ENCODE peak calls at places on chromosomes 3 and 15, in eight cellular contexts. J, B, Q, H, M, O, K and Z are unnamed samples.

GRCh38 chr3:128689060-128689459 is 36.9 kb upstream of the RAB7A start:
- DNase-seq in H (no peak), M (no peak), B (no peak), O (no peak), Q (no peak), J (no peak), K (no peak), Z (no peak)

GRCh38 chr3:170477395-170477794 is 58.7 kb downstream of the CLDN11 start:
- DNase-seq in J (no peak), O (no peak), B (no peak), Q (no peak), M (no peak), K (no peak), H (no peak), Z (no peak)

GRCh38 chr15:45064386-45064785 is 41.4 kb downstream of the SORD start:
- DNase-seq in O (no peak), Q (no peak), J (no peak), M (no peak), K (no peak), B (no peak), H (no peak), Z (no peak)

GRCh38 chr15:44199393-44199792 is 4.3 kb upstream of the FRMD5 start:
- DNase-seq in J (no peak), Q (no peak), K (no peak), B (no peak), H (no peak), M (no peak), O (no peak), Z (no peak)

GRCh38 chr3:53846134-53846850 is at the start of the genes CHDH and IL17RB:
- DNase-seq in Q (peak), O (no peak), B (peak), K (peak), M (peak), H (peak), J (peak), Z (peak)

GRCh38 chr3:50339485-50340196 is 995 bp downstream of the RASSF1 start:
- DNase-seq in J (no peak), M (no peak), Q (no peak), B (no peak), O (no peak), H (no peak), K (peak), Z (no peak)

GRCh38 chr3:59919581-59919980 is 869.8 kb upstream of the CFAP20DC start:
- DNase-seq in J (no peak), H (no peak), B (no peak), K (no peak), M (no peak), Q (no peak), O (no peak), Z (no peak)

GRCh38 chr3:26368312-26368711 is 254.3 kb upstream of the LRRC3B start:
- DNase-seq in M (no peak), J (no peak), Q (no peak), K (no peak), B (no peak), H (no peak), O (no peak), Z (no peak)

GRCh38 chr3:128503751-128504532 is 10.9 kb upstream of the GATA2 start:
- DNase-seq in J (no peak), Q (no peak), B (no peak), K (no peak), H (no peak), O (no peak), M (no peak), Z (no peak)

GRCh38 chr3:100438623-100438974 is 37.3 kb downstream of the LNP1 start:
- DNase-seq in H (no peak), O (no peak), M (no peak), Q (no peak), B (no peak), K (no peak), J (no peak), Z (no peak)

GRCh38 chr15:54564142-54564541 is 585.9 kb downstream of the UNC13C start:
- DNase-seq in H (no peak), B (no peak), M (no peak), O (no peak), J (no peak), K (no peak), Q (no peak), Z (no peak)

GRCh38 chr3:102979682-102980378 is 545.0 kb downstream of the ZPLD1 start:
- DNase-seq in B (no peak), O (peak), Q (no peak), M (no peak), J (peak), H (peak), K (no peak), Z (no peak)

GRCh38 chr3:124530916-124531315 is 199.3 kb upstream of the UMPS start:
- DNase-seq in H (no peak), J (no peak), O (no peak), Q (no peak), K (no peak), M (no peak), B (no peak), Z (no peak)

GRCh38 chr3:13420051-13420816 is at the start of gene NUP210:
- DNase-seq in H (peak), K (peak), O (no peak), B (peak), J (peak), M (peak), Q (peak), Z (peak)

GRCh38 chr15:49815937-49816336 is 195.1 kb downstream of the DTWD1 start:
- DNase-seq in Q (no peak), M (no peak), H (peak), O (no peak), B (no peak), J (no peak), K (no peak), Z (no peak)

GRCh38 chr3:26308454-26308853 is 314.1 kb upstream of the LRRC3B start:
- DNase-seq in B (no peak), K (no peak), Q (no peak), O (no peak), H (no peak), J (no peak), M (no peak), Z (no peak)

GRCh38 chr15:54388746-54389145 is 410.5 kb downstream of the UNC13C start:
- DNase-seq in B (no peak), O (no peak), M (no peak), J (no peak), H (no peak), Q (no peak), K (no peak), Z (no peak)

GRCh38 chr15:98804057-98804380 is 155.7 kb downstream of the IGF1R start:
- DNase-seq in K (no peak), J (no peak), Q (no peak), M (no peak), B (no peak), O (no peak), H (no peak), Z (no peak)

GRCh38 chr15:73924258-73924921 is 1.9 kb upstream of the LOXL1 start:
- DNase-seq in M (no peak), Q (no peak), O (peak), J (no peak), B (no peak), K (peak), H (peak), Z (no peak)

GRCh38 chr15:25777047-25777446 is 86.1 kb downstream of the ATP10A start:
- DNase-seq in H (no peak), K (no peak), J (no peak), Q (no peak), M (no peak), O (no peak), B (no peak), Z (no peak)

GRCh38 chr15:66927326-66928077 is 137.9 kb upstream of the SMAD3 start:
- DNase-seq in Q (no peak), K (no peak), J (no peak), M (no peak), H (no peak), B (no peak), O (no peak), Z (no peak)

GRCh38 chr3:192571197-192571791 is 156.0 kb downstream of the FGF12 start:
- DNase-seq in B (no peak), O (peak), K (peak), H (peak), Q (no peak), M (no peak), J (peak), Z (no peak)

GRCh38 chr3:188349276-188349962 is 195.5 kb downstream of the LPP start:
- DNase-seq in Q (no peak), H (peak), K (no peak), O (no peak), B (peak), M (no peak), J (no peak), Z (no peak)

GRCh38 chr3:138768126-138768525 is 66.6 kb downstream of the PIK3CB start:
- DNase-seq in M (no peak), J (no peak), Q (no peak), H (no peak), B (no peak), O (no peak), K (no peak), Z (no peak)

GRCh38 chr3:37571269-37571668 is 290.4 kb upstream of the CTDSPL start:
- DNase-seq in M (no peak), J (no peak), Q (no peak), K (no peak), H (no peak), O (no peak), B (no peak), Z (no peak)

GRCh38 chr3:47885168-47885567 is 82.2 kb downstream of the DHX30 start:
- DNase-seq in H (no peak), O (no peak), K (no peak), Q (no peak), J (no peak), M (no peak), B (no peak), Z (no peak)

GRCh38 chr15:54803987-54804386 is 392.8 kb downstream of the RSL24D1 start:
- DNase-seq in O (no peak), J (no peak), Q (no peak), K (no peak), B (no peak), H (no peak), M (no peak), Z (no peak)

GRCh38 chr3:197219627-197220026 is 78.8 kb downstream of the DLG1 start:
- DNase-seq in K (no peak), H (no peak), J (no peak), O (no peak), B (no peak), Q (no peak), M (peak), Z (no peak)

GRCh38 chr15:72124218-72124617 is 6.0 kb downstream of the SENP8 start:
- DNase-seq in M (no peak), Q (no peak), H (no peak), J (no peak), K (no peak), O (no peak), B (no peak), Z (no peak)

GRCh38 chr3:186931487-186932280 is 1.4 kb downstream of the ST6GAL1 start:
- DNase-seq in M (peak), Q (peak), H (peak), B (peak), O (peak), J (peak), K (peak), Z (peak)

GRCh38 chr15:83064859-83065258 is 2.2 kb downstream of the BTBD1 start:
- DNase-seq in O (no peak), J (no peak), K (no peak), B (no peak), M (no peak), H (no peak), Q (no peak), Z (no peak)

DNA sequence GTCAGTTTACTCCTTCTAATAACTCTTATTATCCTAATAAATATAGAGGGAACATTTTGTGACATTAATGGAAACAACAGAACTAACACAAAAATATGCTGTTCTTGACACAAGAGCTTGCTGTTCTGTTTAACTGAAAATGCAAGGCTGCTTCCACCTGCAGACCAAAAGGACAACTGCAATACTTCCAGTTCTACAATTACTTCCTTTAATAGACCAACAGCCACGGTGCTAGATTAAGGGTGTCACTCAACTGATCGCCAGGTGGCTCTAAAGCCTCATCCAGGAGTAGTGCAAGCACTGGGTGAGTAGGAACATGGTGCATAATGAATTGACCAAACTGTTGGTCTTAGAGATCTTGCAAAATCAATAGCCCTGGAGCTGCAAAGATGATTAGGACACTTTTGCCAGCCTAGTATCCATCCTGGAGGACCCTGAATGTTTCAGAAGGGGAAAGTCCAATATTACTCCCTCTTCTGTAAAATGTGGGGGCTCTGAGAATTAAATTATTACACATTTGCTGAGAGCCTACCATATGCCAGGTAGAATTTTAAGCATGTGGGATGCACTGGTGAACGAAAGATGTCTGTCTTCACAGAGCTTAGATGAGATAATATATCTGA is 3.6 kb upstream of the CLDN16 start:
- DNase-seq in B (peak), O (no peak), J (peak), Q (peak), H (no peak), M (no peak), K (no peak), Z (peak)
- TF ChIP-seq CTCF in B (peak), O (no peak), J (no peak), Q (peak), H (peak), M (no peak), K (peak), Z (peak)

GRCh38 chr3:16668776-16669545 is 63.7 kb upstream of the DAZL start:
- DNase-seq in M (no peak), H (no peak), K (no peak), Q (no peak), B (no peak), O (no peak), J (no peak), Z (no peak)

GRCh38 chr3:16673530-16673929 is 68.3 kb upstream of the DAZL start:
- DNase-seq in H (no peak), J (no peak), M (no peak), Q (no peak), K (no peak), B (no peak), O (no peak), Z (no peak)

GRCh38 chr3:16670191-16670590 is 65.0 kb upstream of the DAZL start:
- DNase-seq in B (no peak), Q (no peak), H (no peak), O (no peak), K (no peak), J (no peak), M (no peak), Z (no peak)

GRCh38 chr3:16667633-16668032 is 62.4 kb upstream of the DAZL start:
- DNase-seq in O (no peak), H (no peak), Q (no peak), B (no peak), K (no peak), J (no peak), M (no peak), Z (no peak)

DNA sequence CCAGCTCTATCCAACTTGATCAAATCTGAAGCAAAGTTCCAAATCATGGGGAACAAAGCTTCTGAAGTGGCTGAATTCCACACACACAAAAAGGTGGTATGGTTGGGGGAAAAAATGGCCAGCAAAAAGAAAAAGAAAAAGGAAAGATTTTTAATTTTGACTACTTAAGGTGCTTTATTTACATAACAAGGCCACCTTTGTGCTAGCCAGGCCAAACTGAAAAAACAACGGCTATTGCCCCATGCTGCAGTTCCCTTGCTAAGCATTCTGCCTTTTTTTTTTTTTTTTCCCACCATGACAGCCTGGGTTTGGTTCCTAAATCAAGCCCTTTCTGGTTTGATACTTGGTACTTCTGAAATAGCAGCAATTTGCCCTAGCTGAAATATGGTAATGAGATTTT is 66.5 kb upstream of the DAZL start:
- DNase-seq in K (no peak), B (no peak), H (no peak), J (no peak), O (no peak), M (no peak), Q (no peak), Z (no peak)
- TF ChIP-seq CTCF in K (no peak), B (no peak), H (no peak), J (no peak), O (no peak), M (no peak), Q (no peak), Z (no peak)

DNA sequence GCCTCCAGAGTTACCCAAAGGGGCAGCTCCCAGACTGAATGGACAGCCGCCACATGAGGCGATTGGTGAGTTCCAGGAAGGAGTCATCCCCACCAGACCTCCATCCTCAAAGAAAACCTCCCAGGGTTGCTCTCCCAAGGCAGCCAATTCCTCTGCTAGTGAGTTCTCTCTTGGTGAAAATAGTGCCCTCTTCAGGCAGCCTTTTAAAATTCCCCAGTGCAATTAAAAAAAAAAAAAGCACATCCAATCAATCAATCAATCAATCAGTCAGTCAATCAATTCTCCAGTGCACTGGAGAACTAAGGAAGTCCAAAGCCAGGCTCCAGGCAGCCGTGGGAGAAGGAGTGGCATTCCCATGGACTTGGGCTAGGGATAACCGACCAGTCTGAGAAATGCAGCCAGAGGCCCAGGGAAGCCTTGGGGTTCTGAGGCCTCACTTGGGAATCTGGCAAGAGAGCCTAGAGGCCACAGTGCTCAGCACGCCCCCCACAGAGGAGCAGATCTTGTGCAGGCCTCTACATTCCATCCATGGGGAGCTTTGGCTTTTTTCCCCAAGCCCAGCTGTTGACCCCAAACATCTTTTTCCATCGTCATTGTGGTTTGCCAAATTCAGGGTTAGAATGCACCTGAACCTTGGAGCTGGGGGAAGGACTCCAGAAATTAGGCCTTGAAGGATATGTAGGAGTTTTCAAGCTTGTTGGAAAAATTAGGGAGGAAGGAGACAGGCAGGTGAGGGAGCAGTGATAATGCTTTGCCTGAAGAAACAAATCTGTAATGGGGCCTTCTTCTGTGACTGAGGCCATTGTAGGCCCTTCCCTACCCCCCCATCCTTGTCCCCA is 4.8 kb downstream of the PAQR5 start:
- DNase-seq in H (no peak), B (no peak), O (no peak), K (no peak), Q (no peak), M (no peak), J (no peak), Z (no peak)
- TF ChIP-seq CTCF in H (peak), B (peak), O (no peak), K (peak), Q (no peak), M (peak), J (peak), Z (no peak)

GRCh38 chr3:160931474-160931873 is 173.7 kb downstream of the B3GALNT1 start:
- DNase-seq in J (no peak), Q (no peak), O (no peak), M (no peak), B (no peak), H (no peak), K (no peak), Z (no peak)

GRCh38 chr3:160929595-160929994 is 173.6 kb downstream of the PPM1L start:
- DNase-seq in H (peak), J (peak), Q (no peak), B (peak), K (no peak), M (peak), O (peak), Z (no peak)

GRCh38 chr3:160927620-160928019 is 171.6 kb downstream of the PPM1L start:
- DNase-seq in K (no peak), O (no peak), H (no peak), J (no peak), Q (no peak), B (no peak), M (no peak), Z (no peak)

GRCh38 chr3:160924776-160925175 is 168.7 kb downstream of the PPM1L start:
- DNase-seq in J (no peak), H (no peak), M (no peak), Q (no peak), O (no peak), K (no peak), B (no peak), Z (no peak)

DNA sequence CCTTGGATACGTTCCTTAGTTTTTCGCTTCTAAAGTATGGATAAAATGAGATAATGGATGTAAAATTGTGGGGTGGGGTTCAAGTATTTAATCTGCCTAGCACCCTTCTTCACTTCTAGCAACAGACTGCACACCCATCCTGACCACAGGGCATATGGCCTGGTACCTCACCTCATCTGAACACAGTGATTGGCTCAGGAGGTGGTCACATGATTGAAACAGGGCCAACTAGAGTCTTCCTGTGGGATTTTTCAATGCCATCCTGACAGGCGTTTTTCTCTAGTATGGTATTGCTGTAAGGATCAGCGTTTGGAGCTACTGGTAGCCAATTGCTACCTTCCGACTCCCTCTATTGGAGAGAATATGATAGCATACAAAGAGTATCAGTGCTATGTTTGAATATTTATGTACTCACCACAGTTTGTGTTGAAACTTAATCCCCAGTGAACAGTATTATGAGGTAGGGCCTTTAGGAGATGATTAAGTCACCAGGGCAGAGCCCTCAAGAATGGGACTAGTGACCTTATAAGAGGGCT is 172.2 kb downstream of the PPM1L start:
- DNase-seq in O (no peak), J (no peak), B (no peak), H (no peak), K (no peak), Q (peak), M (no peak), Z (peak)
- TF ChIP-seq CTCF in O (no peak), J (no peak), B (no peak), H (no peak), K (no peak), Q (peak), M (no peak), Z (peak)